ENCODE peak calls at places on chromosome 4, in seven cellular contexts. C, O, U, F, S, L and V are unnamed samples.

GRCh38 chr4:17490575-17491059 is 21.3 kb downstream of the QDPR start:
- DNase-seq in C (no peak), O (no peak), U (peak; percentile 4), F (no peak), S (peak; percentile 9), L (no peak), V (no peak)

GRCh38 chr4:39963656-39964055 is 14.1 kb downstream of the PDS5A start:
- DNase-seq in C (no peak), O (no peak), U (no peak), F (no peak), S (no peak), L (no peak), V (no peak)

GRCh38 chr4:6992728-6993655 is 50.2 kb upstream of the TADA2B start:
- DNase-seq in C (peak; percentile 40), O (no peak), U (no peak), F (no peak), S (peak; percentile 54), L (no peak), V (peak; percentile 47)

GRCh38 chr4:111330786-111331185 is 707.9 kb upstream of the PITX2 start:
- DNase-seq in C (peak; percentile 46), O (no peak), U (no peak), F (no peak), S (no peak), L (no peak), V (no peak)

GRCh38 chr4:6121276-6121850 is 79.0 kb downstream of the JAKMIP1 start:
- DNase-seq in C (no peak), O (peak; percentile 15), U (no peak), F (no peak), S (no peak), L (no peak), V (no peak)

GRCh38 chr4:78585633-78586032 is 34.1 kb downstream of the ANXA3 start:
- DNase-seq in C (peak; percentile 86), O (no peak), U (no peak), F (no peak), S (no peak), L (no peak), V (peak; percentile 15)

GRCh38 chr4:48315728-48316630 is 25.4 kb upstream of the SLAIN2 start:
- DNase-seq in C (peak; percentile 73), O (peak; percentile 36), U (peak; percentile 81), F (peak; percentile 17), S (peak; percentile 85), L (no peak), V (peak; percentile 75)

GRCh38 chr4:4386736-4387392 is at the start of gene NSG1:
- DNase-seq in C (peak; percentile 18), O (no peak), U (no peak), F (peak; percentile 44), S (peak; percentile 34), L (peak; percentile 71), V (peak; percentile 48)

GRCh38 chr4:24794916-24795665 is at the start of gene SOD3:
- DNase-seq in C (peak; percentile 86), O (peak; percentile 93), U (peak; percentile 91), F (peak; percentile 48), S (peak; percentile 87), L (peak; percentile 74), V (peak; percentile 69)

GRCh38 chr4:139734875-139735380 is 69.3 kb downstream of the MGST2 start:
- DNase-seq in C (peak; percentile 75), O (peak; percentile 87), U (peak; percentile 96), F (peak; percentile 95), S (peak; percentile 93), L (peak; percentile 89), V (peak; percentile 96)

GRCh38 chr4:25592670-25593069 is 63.0 kb upstream of the SLC34A2 start:
- DNase-seq in C (no peak), O (no peak), U (no peak), F (no peak), S (peak; percentile 73), L (no peak), V (no peak)

GRCh38 chr4:19508442-19508841 is 743.3 kb upstream of the SLIT2 start:
- DNase-seq in C (no peak), O (no peak), U (no peak), F (no peak), S (no peak), L (no peak), V (peak; percentile 7)

GRCh38 chr4:182917182-182918043 is at the start of gene DCTD:
- DNase-seq in C (peak; percentile 65), O (peak; percentile 80), U (peak; percentile 81), F (peak; percentile 70), S (peak; percentile 67), L (peak; percentile 74), V (peak; percentile 73)

GRCh38 chr4:168527560-168527959 is 30.7 kb downstream of the PALLD start:
- DNase-seq in C (no peak), O (no peak), U (no peak), F (no peak), S (no peak), L (no peak), V (no peak)

GRCh38 chr4:130025701-130026100 is 929.7 kb downstream of the C4orf33 start:
- DNase-seq in C (no peak), O (no peak), U (no peak), F (no peak), S (no peak), L (no peak), V (no peak)

GRCh38 chr4:73067971-73068394 is 1.5 kb downstream of the COX18 start:
- DNase-seq in C (peak; percentile 12), O (no peak), U (no peak), F (no peak), S (peak; percentile 7), L (no peak), V (no peak)

GRCh38 chr4:29581469-29581868 is 1138.7 kb upstream of the PCDH7 start:
- DNase-seq in C (peak; percentile 31), O (no peak), U (no peak), F (no peak), S (no peak), L (no peak), V (no peak)

GRCh38 chr4:86496094-86497060 is 97.7 kb upstream of the PTPN13 start:
- DNase-seq in C (peak; percentile 57), O (no peak), U (peak; percentile 41), F (no peak), S (peak; percentile 73), L (no peak), V (peak; percentile 51)

GRCh38 chr4:25872851-25873631 is 10.3 kb upstream of the SEL1L3 start:
- DNase-seq in C (no peak), O (no peak), U (no peak), F (no peak), S (no peak), L (no peak), V (no peak)

GRCh38 chr4:8334786-8335460 is 65.4 kb downstream of the HTRA3 start:
- DNase-seq in C (no peak), O (no peak), U (no peak), F (no peak), S (no peak), L (no peak), V (no peak)

GRCh38 chr4:181525641-181526040 is 717.6 kb upstream of the TENM3 start:
- DNase-seq in C (no peak), O (no peak), U (peak; percentile 30), F (no peak), S (peak; percentile 20), L (no peak), V (no peak)

DNA sequence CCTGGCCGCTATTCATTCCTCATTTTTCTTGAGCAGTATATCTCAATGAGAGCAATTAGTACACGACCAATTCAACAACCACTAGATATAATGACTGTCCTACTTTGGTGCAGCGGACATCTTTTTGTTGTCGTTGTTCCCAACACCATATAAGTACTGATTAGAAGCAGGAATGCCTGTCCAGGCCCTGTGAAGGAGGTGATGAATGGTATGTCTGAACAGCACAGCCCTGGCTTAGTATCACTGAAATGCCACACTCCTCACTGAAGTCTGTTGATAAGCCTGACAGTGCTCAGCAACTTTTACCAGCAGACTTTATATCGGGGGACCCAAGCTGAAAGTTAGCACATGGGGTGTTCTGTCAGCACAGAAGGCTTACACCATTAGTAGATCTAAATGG is 228.1 kb upstream of the TTC29 start:
- DNase-seq in C (no peak), O (no peak), U (peak; percentile 51), F (no peak), S (no peak), L (no peak), V (no peak)
- H3K18ac ChIP-seq in C (no peak overlapping the region), O (no peak overlapping the region), U (no peak overlapping the region), F (no peak overlapping the region), S (no peak overlapping the region), L (no peak overlapping the region), V (no peak overlapping the region)

DNA sequence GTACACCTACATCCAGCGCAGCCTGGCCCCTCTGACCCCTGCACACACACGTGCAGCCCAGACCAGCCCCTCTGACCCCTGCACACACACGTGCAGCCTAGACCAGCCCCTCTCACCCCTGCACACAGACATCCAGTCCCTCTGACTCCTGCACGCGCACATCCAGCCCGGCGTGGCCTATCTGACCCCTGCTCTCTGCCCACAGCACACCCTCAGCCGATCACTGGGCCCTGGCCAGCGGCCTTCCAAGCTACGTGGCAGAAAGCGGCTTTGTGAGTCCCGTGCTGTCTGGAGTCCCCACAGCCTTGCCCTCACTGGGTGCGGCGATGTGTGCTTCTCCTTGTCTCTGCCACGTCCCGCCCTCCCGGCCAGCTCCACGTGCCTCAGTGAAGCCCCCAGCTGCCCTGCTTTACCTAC is 18.3 kb downstream of the ATP5ME start:
- DNase-seq in C (no peak), O (no peak), U (no peak), F (no peak), S (no peak), L (no peak), V (no peak)
- H3K18ac ChIP-seq in C (no peak overlapping the region), O (no peak overlapping the region), U (no peak overlapping the region), F (peak overlapping the region; percentile 48), S (no peak overlapping the region), L (no peak overlapping the region), V (no peak overlapping the region)

GRCh38 chr4:127780598-127780997 is 1.5 kb upstream of the HSPA4L start:
- DNase-seq in C (no peak), O (no peak), U (no peak), F (no peak), S (no peak), L (no peak), V (no peak)
- H3K18ac ChIP-seq in C (no peak overlapping the region), O (no peak overlapping the region), U (no peak overlapping the region), F (no peak overlapping the region), S (no peak overlapping the region), L (no peak overlapping the region), V (no peak overlapping the region)

DNA sequence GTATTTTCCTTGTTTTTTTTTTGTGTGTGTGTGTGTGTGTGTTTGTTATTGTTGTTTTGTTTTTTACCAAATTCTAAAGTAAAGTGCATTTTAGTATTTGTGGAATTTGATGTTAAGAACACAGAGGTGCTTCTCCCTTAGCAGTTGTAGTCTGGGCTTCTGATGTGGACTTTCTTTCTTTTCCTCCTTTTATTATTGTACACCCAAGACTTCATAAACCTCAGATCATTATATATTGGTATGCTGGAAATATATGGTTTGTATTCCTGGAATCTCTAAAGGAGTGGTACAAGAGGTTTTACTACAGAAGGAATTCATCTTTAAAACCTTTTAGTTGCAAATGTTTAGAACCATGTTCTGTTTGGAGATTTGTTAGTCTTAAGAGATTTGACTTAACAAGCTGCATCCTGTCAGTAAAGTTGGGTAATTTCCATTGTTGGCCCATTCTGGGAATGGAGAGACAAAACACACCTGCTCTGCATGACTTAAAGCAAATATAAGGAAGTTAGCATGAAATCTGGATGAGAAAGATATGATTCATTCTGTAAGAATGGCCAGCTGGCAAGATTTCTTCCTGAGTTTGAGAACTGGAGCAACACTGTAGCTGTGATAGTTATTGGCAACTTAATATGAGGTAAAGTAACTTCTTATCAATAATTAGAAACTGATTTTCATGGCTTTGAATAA is 64.0 kb downstream of the SMAD1 start:
- DNase-seq in C (peak; percentile 98), O (no peak), U (no peak), F (no peak), S (peak; percentile 90), L (no peak), V (peak; percentile 93)
- H3K18ac ChIP-seq in C (peak overlapping the region; percentile 74), O (no peak overlapping the region), U (no peak overlapping the region), F (no peak overlapping the region), S (no peak overlapping the region), L (no peak overlapping the region), V (no peak overlapping the region)